ENCODE peak calls at places on chromosome 7, in seven cellular contexts. N, I, P, J, U, F and G are unnamed samples.

GRCh38 chr7:2838873-2839578 is 5.1 kb downstream of the GNA12 start:
- DNase-seq in N (no peak), I (no peak), P (no peak), J (no peak), U (no peak), F (no peak), G (no peak)

GRCh38 chr7:100483101-100483727 is 513 bp upstream of the NYAP1 start:
- DNase-seq in N (peak), I (peak), P (peak), J (peak), U (peak), F (no peak), G (peak)

GRCh38 chr7:123366991-123367390 is 167.2 kb upstream of the SLC13A1 start:
- DNase-seq in N (no peak), I (no peak), P (no peak), J (no peak), U (no peak), F (no peak), G (no peak)

GRCh38 chr7:70574970-70575799 is 556.8 kb upstream of the GALNT17 start:
- DNase-seq in N (peak), I (no peak), P (peak), J (no peak), U (peak), F (no peak), G (peak)

GRCh38 chr7:29989257-29989995 is at the start of gene SCRN1:
- DNase-seq in N (no peak), I (peak), P (peak), J (peak), U (peak), F (no peak), G (peak)

GRCh38 chr7:27210441-27211083 is 10.7 kb upstream of the HOXA13 start:
- DNase-seq in N (no peak), I (peak), P (peak), J (peak), U (peak), F (no peak), G (no peak)

GRCh38 chr7:136412952-136413351 is 435.8 kb upstream of the MTPN start:
- DNase-seq in N (no peak), I (no peak), P (no peak), J (no peak), U (no peak), F (no peak), G (no peak)

GRCh38 chr7:4797858-4798705 is 22.7 kb downstream of the AP5Z1 start:
- DNase-seq in N (peak), I (peak), P (peak), J (peak), U (peak), F (no peak), G (peak)

GRCh38 chr7:155885162-155886160 is 73.2 kb upstream of the SHH start:
- DNase-seq in N (no peak), I (peak), P (no peak), J (no peak), U (peak), F (no peak), G (peak)

GRCh38 chr7:142516038-142516501 is 233.2 kb upstream of the PRSS1 start:
- DNase-seq in N (no peak), I (peak), P (peak), J (peak), U (peak), F (no peak), G (peak)

GRCh38 chr7:84701524-84702306 is 485.1 kb downstream of the SEMA3D start:
- DNase-seq in N (peak), I (peak), P (peak), J (no peak), U (peak), F (no peak), G (no peak)

GRCh38 chr7:7335909-7336308 is 153.6 kb downstream of the C1GALT1 start:
- DNase-seq in N (no peak), I (no peak), P (no peak), J (no peak), U (no peak), F (no peak), G (no peak)

GRCh38 chr7:128017880-128018845 is 13.1 kb downstream of the LRRC4 start:
- DNase-seq in N (no peak), I (peak), P (no peak), J (no peak), U (no peak), F (no peak), G (no peak)

GRCh38 chr7:48249162-48249561 is 77.9 kb downstream of the ABCA13 start:
- DNase-seq in N (no peak), I (no peak), P (no peak), J (no peak), U (no peak), F (no peak), G (no peak)

GRCh38 chr7:33885290-33886005 is 19.9 kb upstream of the BMPER start:
- DNase-seq in N (no peak), I (peak), P (peak), J (no peak), U (peak), F (no peak), G (no peak)

GRCh38 chr7:132279718-132280117 is 296.6 kb downstream of the PLXNA4 start:
- DNase-seq in N (no peak), I (no peak), P (peak), J (no peak), U (no peak), F (no peak), G (no peak)

GRCh38 chr7:33261585-33261984 is 132.2 kb downstream of the BBS9 start:
- DNase-seq in N (no peak), I (peak), P (peak), J (no peak), U (no peak), F (no peak), G (no peak)

GRCh38 chr7:94955807-94956206 is 48.4 kb downstream of the PPP1R9A start:
- DNase-seq in N (no peak), I (no peak), P (no peak), J (no peak), U (no peak), F (no peak), G (no peak)

GRCh38 chr7:20158684-20159083 is 58.5 kb downstream of the MACC1 start:
- DNase-seq in N (no peak), I (peak), P (no peak), J (no peak), U (no peak), F (no peak), G (no peak)

GRCh38 chr7:43625977-43626376 is 43.1 kb downstream of the STK17A start:
- DNase-seq in N (no peak), I (no peak), P (no peak), J (no peak), U (no peak), F (no peak), G (no peak)
- H3K27ac ChIP-seq in N (no peak), I (no peak), P (no peak), J (no peak), U (no peak), F (no peak), G (no peak)

GRCh38 chr7:141497391-141497790 is 53.8 kb upstream of the AGK start:
- DNase-seq in N (no peak), I (no peak), P (no peak), J (no peak), U (no peak), F (no peak), G (no peak)

GRCh38 chr7:141495057-141495456 is 56.2 kb upstream of the AGK start:
- DNase-seq in N (no peak), I (no peak), P (no peak), J (no peak), U (no peak), F (no peak), G (no peak)

GRCh38 chr7:141501451-141501850 is 49.8 kb upstream of the AGK start:
- DNase-seq in N (no peak), I (no peak), P (no peak), J (no peak), U (no peak), F (no peak), G (no peak)

GRCh38 chr7:141500608-141501007 is 50.6 kb upstream of the AGK start:
- DNase-seq in N (no peak), I (no peak), P (no peak), J (no peak), U (no peak), F (no peak), G (no peak)
- H2BK5ac ChIP-seq in N (no peak), I (no peak), P (no peak), J (no peak), U (no peak), F (no peak), G (no peak)

GRCh38 chr7:107173191-107173590 is 4.4 kb downstream of the HBP1 start:
- DNase-seq in N (no peak), I (no peak), P (no peak), J (no peak), U (peak), F (no peak), G (no peak)
- H3K27ac ChIP-seq in N (no peak), I (no peak), P (no peak), J (peak), U (no peak), F (no peak), G (no peak)

DNA sequence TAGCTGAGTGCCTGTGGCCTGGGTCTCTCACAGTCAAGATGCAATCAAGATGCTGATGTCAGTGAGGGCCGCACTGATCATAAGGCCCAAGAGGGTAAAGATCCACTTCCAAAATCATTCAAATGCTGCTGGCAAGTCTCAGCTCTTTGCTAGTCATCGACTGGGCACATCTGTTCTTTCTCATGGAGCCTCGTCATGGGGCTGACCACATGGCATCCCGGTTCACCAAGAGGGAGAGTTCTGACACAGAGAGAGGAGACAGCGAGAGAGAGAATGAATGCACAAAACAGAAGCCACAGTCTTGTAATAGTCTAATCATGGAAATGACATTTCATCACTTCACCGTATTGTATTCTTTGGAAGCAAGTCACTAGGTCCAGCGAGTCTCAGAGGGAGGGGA is 1067.5 kb upstream of the C7orf33 start:
- DNase-seq in N (no peak), I (no peak), P (no peak), J (no peak), U (no peak), F (no peak), G (no peak)
- H2BK5ac ChIP-seq in N (no peak), I (no peak), P (no peak), J (no peak), U (no peak), F (no peak), G (no peak)